ENCODE peak calls at places on chromosome 6, in ten cellular contexts. One of them, this sample, is unnamed.

GRCh38 chr6:168555618-168556273 is 114.8 kb downstream of the SMOC2 start:
- DNase-seq in HCT116: no peak
- DNase-seq in ovary: no peak
- DNase-seq in esophagus squamous epithelium: no peak
- DNase-seq in heart left ventricle: no peak
- DNase-seq in A549: no peak
- DNase-seq in testis: no peak
- DNase-seq in stomach: no peak
- DNase-seq in spleen: no peak
- DNase-seq in adrenal gland: no peak
- DNase-seq in this sample: no peak

GRCh38 chr6:1390071-1390804 is 862 bp downstream of the FOXF2 start:
- DNase-seq in HCT116: no peak
- DNase-seq in ovary: no peak
- DNase-seq in esophagus squamous epithelium: no peak
- DNase-seq in heart left ventricle: no peak
- DNase-seq in A549: no peak
- DNase-seq in testis: no peak
- DNase-seq in stomach: no peak
- DNase-seq in spleen: peak
- DNase-seq in adrenal gland: no peak
- DNase-seq in this sample: no peak

GRCh38 chr6:19301980-19302379 is 535.2 kb upstream of the ID4 start:
- DNase-seq in HCT116: no peak
- DNase-seq in ovary: no peak
- DNase-seq in esophagus squamous epithelium: no peak
- DNase-seq in heart left ventricle: no peak
- DNase-seq in A549: no peak
- DNase-seq in testis: no peak
- DNase-seq in stomach: no peak
- DNase-seq in spleen: no peak
- DNase-seq in adrenal gland: no peak
- DNase-seq in this sample: no peak

GRCh38 chr6:20661721-20662120 is 127.5 kb downstream of the CDKAL1 start:
- DNase-seq in HCT116: no peak
- DNase-seq in ovary: no peak
- DNase-seq in esophagus squamous epithelium: no peak
- DNase-seq in heart left ventricle: no peak
- DNase-seq in A549: no peak
- DNase-seq in testis: no peak
- DNase-seq in stomach: no peak
- DNase-seq in spleen: no peak
- DNase-seq in adrenal gland: no peak
- DNase-seq in this sample: no peak

GRCh38 chr6:70956451-70957283 is at the start of gene B3GAT2:
- DNase-seq in HCT116: no peak
- DNase-seq in ovary: no peak
- DNase-seq in esophagus squamous epithelium: no peak
- DNase-seq in heart left ventricle: peak
- DNase-seq in A549: no peak
- DNase-seq in testis: peak
- DNase-seq in stomach: no peak
- DNase-seq in spleen: peak
- DNase-seq in adrenal gland: no peak
- DNase-seq in this sample: no peak

GRCh38 chr6:169235286-169235685 is 18.4 kb downstream of the THBS2 start:
- DNase-seq in HCT116: no peak
- DNase-seq in ovary: peak
- DNase-seq in esophagus squamous epithelium: no peak
- DNase-seq in heart left ventricle: no peak
- DNase-seq in A549: no peak
- DNase-seq in testis: no peak
- DNase-seq in stomach: no peak
- DNase-seq in spleen: no peak
- DNase-seq in adrenal gland: no peak
- DNase-seq in this sample: no peak

GRCh38 chr6:4210619-4211419 is 75.4 kb upstream of the ECI2 start:
- DNase-seq in HCT116: peak
- DNase-seq in ovary: peak
- DNase-seq in esophagus squamous epithelium: no peak
- DNase-seq in heart left ventricle: peak
- DNase-seq in A549: peak
- DNase-seq in testis: peak
- DNase-seq in stomach: peak
- DNase-seq in spleen: no peak
- DNase-seq in adrenal gland: peak
- DNase-seq in this sample: peak

GRCh38 chr6:123925360-123925759 is 121.7 kb downstream of the NKAIN2 start:
- DNase-seq in HCT116: no peak
- DNase-seq in ovary: no peak
- DNase-seq in esophagus squamous epithelium: no peak
- DNase-seq in heart left ventricle: no peak
- DNase-seq in A549: no peak
- DNase-seq in testis: no peak
- DNase-seq in stomach: no peak
- DNase-seq in spleen: no peak
- DNase-seq in adrenal gland: no peak
- DNase-seq in this sample: peak

DNA sequence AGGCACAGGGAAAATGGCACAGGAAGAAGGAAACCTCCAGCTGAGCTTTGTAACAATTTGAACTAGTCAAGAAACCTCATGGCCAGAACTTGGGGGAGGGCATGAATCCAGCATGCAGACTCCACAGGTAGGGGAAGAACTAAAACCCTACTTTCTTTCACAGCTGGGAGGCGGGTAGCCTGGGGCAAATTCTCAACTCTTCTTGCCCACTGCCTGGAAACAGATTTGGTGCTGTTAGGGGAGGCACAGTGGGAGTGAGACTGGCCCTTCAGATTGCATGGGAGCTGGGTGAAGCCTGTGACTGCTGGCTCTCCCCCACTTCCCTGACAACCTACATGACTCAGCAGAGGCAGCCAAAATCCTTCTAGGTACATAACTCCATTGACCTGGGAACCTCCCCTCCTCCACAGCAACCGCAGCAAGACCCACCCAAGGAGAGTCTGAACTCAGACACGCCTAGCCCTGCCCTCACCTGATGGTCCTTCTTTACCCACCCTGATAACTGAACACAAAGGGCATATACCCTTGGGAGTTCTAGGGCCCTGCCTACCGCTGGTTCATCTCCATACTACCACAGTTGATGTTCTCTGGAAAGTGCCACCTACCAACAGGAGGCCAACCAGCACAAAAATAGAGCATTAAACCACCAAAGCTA is 37.2 kb upstream of the TRIM27 start:
- DNase-seq in HCT116: no peak
- DNase-seq in ovary: no peak
- DNase-seq in esophagus squamous epithelium: no peak
- DNase-seq in heart left ventricle: no peak
- DNase-seq in A549: no peak
- DNase-seq in testis: no peak
- DNase-seq in stomach: no peak
- DNase-seq in spleen: no peak
- DNase-seq in adrenal gland: no peak
- DNase-seq in this sample: no peak
- TF ChIP-seq POLR2A in HCT116: no peak
- TF ChIP-seq POLR2A in ovary: no peak
- TF ChIP-seq POLR2A in esophagus squamous epithelium: no peak
- TF ChIP-seq POLR2A in heart left ventricle: no peak
- TF ChIP-seq POLR2A in A549: no peak
- TF ChIP-seq POLR2A in testis: no peak
- TF ChIP-seq POLR2A in stomach: no peak
- TF ChIP-seq POLR2A in spleen: no peak
- TF ChIP-seq POLR2A in adrenal gland: no peak
- TF ChIP-seq POLR2A in this sample: no peak

GRCh38 chr6:11961137-11961779 is 50.9 kb upstream of the HIVEP1 start:
- DNase-seq in HCT116: no peak
- DNase-seq in ovary: no peak
- DNase-seq in esophagus squamous epithelium: no peak
- DNase-seq in heart left ventricle: no peak
- DNase-seq in A549: no peak
- DNase-seq in testis: no peak
- DNase-seq in stomach: no peak
- DNase-seq in spleen: no peak
- DNase-seq in adrenal gland: no peak
- DNase-seq in this sample: no peak

GRCh38 chr6:11952291-11952690 is 59.8 kb upstream of the HIVEP1 start:
- DNase-seq in HCT116: no peak
- DNase-seq in ovary: no peak
- DNase-seq in esophagus squamous epithelium: no peak
- DNase-seq in heart left ventricle: no peak
- DNase-seq in A549: no peak
- DNase-seq in testis: no peak
- DNase-seq in stomach: no peak
- DNase-seq in spleen: no peak
- DNase-seq in adrenal gland: no peak
- DNase-seq in this sample: no peak

GRCh38 chr6:11953641-11954040 is 58.5 kb upstream of the HIVEP1 start:
- DNase-seq in HCT116: no peak
- DNase-seq in ovary: no peak
- DNase-seq in esophagus squamous epithelium: no peak
- DNase-seq in heart left ventricle: no peak
- DNase-seq in A549: no peak
- DNase-seq in testis: no peak
- DNase-seq in stomach: no peak
- DNase-seq in spleen: no peak
- DNase-seq in adrenal gland: no peak
- DNase-seq in this sample: no peak

GRCh38 chr6:11961923-11962322 is 50.2 kb upstream of the HIVEP1 start:
- DNase-seq in HCT116: no peak
- DNase-seq in ovary: no peak
- DNase-seq in esophagus squamous epithelium: no peak
- DNase-seq in heart left ventricle: no peak
- DNase-seq in A549: no peak
- DNase-seq in testis: no peak
- DNase-seq in stomach: no peak
- DNase-seq in spleen: no peak
- DNase-seq in adrenal gland: no peak
- DNase-seq in this sample: no peak

GRCh38 chr6:11956781-11957180 is 55.3 kb upstream of the HIVEP1 start:
- DNase-seq in HCT116: no peak
- DNase-seq in ovary: no peak
- DNase-seq in esophagus squamous epithelium: no peak
- DNase-seq in heart left ventricle: no peak
- DNase-seq in A549: no peak
- DNase-seq in testis: no peak
- DNase-seq in stomach: no peak
- DNase-seq in spleen: no peak
- DNase-seq in adrenal gland: no peak
- DNase-seq in this sample: no peak
- TF ChIP-seq POLR2A in HCT116: no peak
- TF ChIP-seq POLR2A in ovary: no peak
- TF ChIP-seq POLR2A in esophagus squamous epithelium: no peak
- TF ChIP-seq POLR2A in heart left ventricle: no peak
- TF ChIP-seq POLR2A in A549: no peak
- TF ChIP-seq POLR2A in testis: no peak
- TF ChIP-seq POLR2A in stomach: no peak
- TF ChIP-seq POLR2A in spleen: no peak
- TF ChIP-seq POLR2A in adrenal gland: no peak
- TF ChIP-seq POLR2A in this sample: no peak

GRCh38 chr6:43769526-43770416 is at the start of gene VEGFA:
- DNase-seq in HCT116: peak
- DNase-seq in ovary: peak
- DNase-seq in esophagus squamous epithelium: peak
- DNase-seq in heart left ventricle: peak
- DNase-seq in A549: peak
- DNase-seq in testis: peak
- DNase-seq in stomach: peak
- DNase-seq in spleen: peak
- DNase-seq in adrenal gland: peak
- DNase-seq in this sample: peak

GRCh38 chr6:43771858-43772570 is 2.0 kb downstream of the VEGFA start:
- DNase-seq in HCT116: no peak
- DNase-seq in ovary: peak
- DNase-seq in esophagus squamous epithelium: no peak
- DNase-seq in heart left ventricle: peak
- DNase-seq in A549: peak
- DNase-seq in testis: peak
- DNase-seq in stomach: peak
- DNase-seq in spleen: peak
- DNase-seq in adrenal gland: peak
- DNase-seq in this sample: peak

GRCh38 chr6:43770417-43771209 is 602 bp downstream of the VEGFA start:
- DNase-seq in HCT116: no peak
- DNase-seq in ovary: peak
- DNase-seq in esophagus squamous epithelium: no peak
- DNase-seq in heart left ventricle: peak
- DNase-seq in A549: peak
- DNase-seq in testis: peak
- DNase-seq in stomach: peak
- DNase-seq in spleen: peak
- DNase-seq in adrenal gland: peak
- DNase-seq in this sample: peak

GRCh38 chr6:43772571-43773049 is 2.6 kb downstream of the VEGFA start:
- DNase-seq in HCT116: no peak
- DNase-seq in ovary: no peak
- DNase-seq in esophagus squamous epithelium: no peak
- DNase-seq in heart left ventricle: peak
- DNase-seq in A549: no peak
- DNase-seq in testis: no peak
- DNase-seq in stomach: peak
- DNase-seq in spleen: peak
- DNase-seq in adrenal gland: peak
- DNase-seq in this sample: no peak

GRCh38 chr6:43771210-43771857 is 1.3 kb downstream of the VEGFA start:
- DNase-seq in HCT116: no peak
- DNase-seq in ovary: peak
- DNase-seq in esophagus squamous epithelium: no peak
- DNase-seq in heart left ventricle: peak
- DNase-seq in A549: no peak
- DNase-seq in testis: peak
- DNase-seq in stomach: peak
- DNase-seq in spleen: peak
- DNase-seq in adrenal gland: peak
- DNase-seq in this sample: peak
- TF ChIP-seq POLR2A in HCT116: no peak
- TF ChIP-seq POLR2A in ovary: peak
- TF ChIP-seq POLR2A in esophagus squamous epithelium: no peak
- TF ChIP-seq POLR2A in heart left ventricle: no peak
- TF ChIP-seq POLR2A in A549: no peak
- TF ChIP-seq POLR2A in testis: no peak
- TF ChIP-seq POLR2A in stomach: no peak
- TF ChIP-seq POLR2A in spleen: no peak
- TF ChIP-seq POLR2A in adrenal gland: peak
- TF ChIP-seq POLR2A in this sample: no peak

DNA sequence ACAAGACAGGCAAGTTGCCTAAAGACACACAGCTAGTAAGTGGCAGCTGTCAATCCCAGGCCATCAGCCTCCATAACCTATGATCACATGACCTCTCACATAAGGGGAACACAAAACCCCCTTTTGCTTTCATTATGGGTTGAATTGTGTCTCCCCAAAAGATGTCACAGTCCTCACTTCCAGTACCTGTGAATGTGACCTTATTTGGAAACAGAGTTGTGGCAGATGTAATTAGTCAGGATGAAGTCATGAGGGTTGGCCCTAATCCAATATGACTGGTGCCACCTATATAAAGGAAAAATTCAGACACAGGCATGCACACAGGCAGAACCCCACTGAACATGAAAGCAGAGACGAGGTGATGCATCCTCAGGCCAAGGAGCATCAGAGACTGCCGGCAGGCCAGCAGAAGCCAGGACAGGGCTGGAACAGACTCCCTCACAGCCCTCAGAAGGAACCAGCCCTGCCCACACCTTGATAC is 33.6 kb downstream of the GFOD1 start:
- DNase-seq in HCT116: peak
- DNase-seq in ovary: no peak
- DNase-seq in esophagus squamous epithelium: no peak
- DNase-seq in heart left ventricle: no peak
- DNase-seq in A549: peak
- DNase-seq in testis: no peak
- DNase-seq in stomach: no peak
- DNase-seq in spleen: no peak
- DNase-seq in adrenal gland: no peak
- DNase-seq in this sample: peak
- TF ChIP-seq POLR2A in HCT116: no peak
- TF ChIP-seq POLR2A in ovary: no peak
- TF ChIP-seq POLR2A in esophagus squamous epithelium: no peak
- TF ChIP-seq POLR2A in heart left ventricle: no peak
- TF ChIP-seq POLR2A in A549: no peak
- TF ChIP-seq POLR2A in testis: no peak
- TF ChIP-seq POLR2A in stomach: no peak
- TF ChIP-seq POLR2A in spleen: no peak
- TF ChIP-seq POLR2A in adrenal gland: no peak
- TF ChIP-seq POLR2A in this sample: no peak